ENCODE peak calls at places on chromosomes 1 and 21, in ten cellular contexts. G is pancreas; M is HFF-Myc; V is stimulated activated CD4-positive, alpha-beta T cell treated with anti-CD3 and anti-CD28 coated beads, Interleukin-1b, Interleukin-23, amount 100 ng/mL, for 4 hours; Y is fibroblast of mammary gland; H is activated T-cell treated with anti-CD3 and anti-CD28 coated beads for 1 hour; P is brain microvascular endothelial cell; O is left cardiac atrium; B is heart right ventricle; X is HuH-7.5. A is an unnamed sample.

GRCh38 chr21:39238275-39238674 is 55.0 kb upstream of the PSMG1 start:
- DNase-seq in M (no peak), Y (no peak), H (no peak), B (no peak), V (no peak), P (no peak), X (no peak), O (no peak), G (no peak), A (no peak)

GRCh38 chr1:68383092-68383491 is 66.7 kb downstream of the RPE65 start:
- DNase-seq in X (no peak), P (no peak), G (no peak), O (no peak), Y (no peak), H (no peak), B (no peak), M (no peak), V (no peak), A (no peak)

GRCh38 chr1:18828224-18828623 is 31.2 kb downstream of the TAS1R2 start:
- DNase-seq in G (no peak), H (no peak), V (no peak), M (no peak), B (no peak), O (no peak), P (no peak), X (no peak), Y (no peak), A (no peak)

GRCh38 chr1:150281758-150282557 is at the start of gene CIART:
- DNase-seq in O (peak), B (peak), X (peak), H (peak), M (peak), Y (peak), V (peak), P (peak), G (peak), A (peak)

GRCh38 chr1:157137051-157137772 is 983 bp downstream of the ETV3 start:
- DNase-seq in G (no peak), P (no peak), Y (peak), V (no peak), M (no peak), H (no peak), B (no peak), O (no peak), X (no peak), A (no peak)

GRCh38 chr1:188499690-188500089 is 1670.9 kb downstream of the PLA2G4A start:
- DNase-seq in O (no peak), X (no peak), V (no peak), B (no peak), G (no peak), M (no peak), P (peak), H (no peak), Y (no peak), A (no peak)

GRCh38 chr1:82837261-82837660 is 1036.5 kb downstream of the ADGRL2 start:
- DNase-seq in V (no peak), G (no peak), Y (peak), B (no peak), X (no peak), P (no peak), O (no peak), H (no peak), M (no peak), A (no peak)

GRCh38 chr1:98130406-98130805 is 209.6 kb upstream of the DPYD start:
- DNase-seq in M (no peak), O (no peak), V (no peak), H (no peak), X (no peak), Y (no peak), G (no peak), B (no peak), P (peak), A (no peak)

GRCh38 chr1:121558514-121558913 is 373.7 kb downstream of the SRGAP2C start:
- DNase-seq in V (no peak), P (peak), X (no peak), M (peak), O (peak), H (no peak), G (no peak), Y (peak), B (no peak), A (no peak)

GRCh38 chr1:147892216-147892615 is 10.4 kb upstream of the GJA8 start:
- DNase-seq in Y (no peak), P (no peak), H (no peak), V (no peak), X (no peak), O (no peak), G (no peak), B (no peak), M (no peak), A (no peak)

GRCh38 chr1:229812148-229812547 is 186.1 kb downstream of the URB2 start:
- DNase-seq in G (no peak), O (no peak), X (no peak), P (no peak), H (no peak), Y (no peak), B (no peak), M (no peak), V (no peak), A (no peak)

GRCh38 chr21:45470087-45470515 is 65.1 kb downstream of the COL18A1 start:
- DNase-seq in P (no peak), B (peak), H (no peak), Y (peak), M (no peak), O (no peak), V (no peak), G (no peak), X (no peak), A (no peak)

GRCh38 chr1:54937469-54937868 is 43.0 kb upstream of the TMEM61 start:
- DNase-seq in O (no peak), P (no peak), M (no peak), B (no peak), X (no peak), G (no peak), H (no peak), Y (no peak), V (no peak), A (no peak)

GRCh38 chr1:89723863-89724262 is 90.9 kb downstream of the LRRC8C start:
- DNase-seq in M (no peak), G (no peak), Y (peak), P (no peak), V (no peak), X (no peak), B (peak), O (peak), H (no peak), A (no peak)

GRCh38 chr21:42598159-42598735 is 55.2 kb upstream of the PDE9A start:
- DNase-seq in X (no peak), P (no peak), G (no peak), M (no peak), H (no peak), V (no peak), B (no peak), O (no peak), Y (no peak), A (no peak)

GRCh38 chr1:202046227-202046626 is 35.8 kb downstream of the ELF3 start:
- DNase-seq in X (peak), H (no peak), G (peak), Y (no peak), V (no peak), M (no peak), O (no peak), P (no peak), B (no peak), A (no peak)

GRCh38 chr1:184972281-184973055 is 1.8 kb downstream of the NIBAN1 start:
- DNase-seq in G (no peak), X (no peak), B (no peak), Y (peak), V (no peak), H (no peak), P (no peak), O (no peak), M (no peak), A (no peak)

GRCh38 chr1:26349196-26349885 is 4.6 kb downstream of the CRYBG2 start:
- DNase-seq in Y (peak), B (no peak), V (no peak), M (no peak), X (no peak), P (peak), H (no peak), G (no peak), O (no peak), A (no peak)

GRCh38 chr1:93374334-93375106 is 28.8 kb downstream of the DR1 start:
- DNase-seq in B (no peak), H (no peak), M (no peak), O (no peak), X (no peak), Y (no peak), G (no peak), V (no peak), P (no peak), A (no peak)

GRCh38 chr1:31764307-31765040 is at the start of gene ADGRB2:
- DNase-seq in Y (no peak), G (no peak), X (peak), P (no peak), B (no peak), V (no peak), H (no peak), O (no peak), M (no peak), A (no peak)

GRCh38 chr1:215682232-215682631 is 115.1 kb downstream of the KCTD3 start:
- DNase-seq in O (no peak), V (no peak), H (no peak), X (no peak), G (no peak), P (no peak), Y (peak), M (no peak), B (no peak), A (no peak)

GRCh38 chr1:96565546-96565945 is 156.0 kb upstream of the PTBP2 start:
- DNase-seq in O (no peak), Y (no peak), H (no peak), G (no peak), P (no peak), B (no peak), V (no peak), X (no peak), M (no peak), A (no peak)

GRCh38 chr1:199472025-199472424 is 555.5 kb upstream of the NR5A2 start:
- DNase-seq in B (no peak), V (no peak), H (no peak), Y (peak), M (no peak), O (no peak), P (no peak), G (no peak), X (no peak), A (no peak)

GRCh38 chr1:212190169-212190568 is 95.0 kb upstream of the PPP2R5A start:
- DNase-seq in B (no peak), P (no peak), Y (no peak), G (no peak), V (no peak), M (no peak), X (no peak), H (no peak), O (no peak), A (no peak)